ENCODE peak calls at places on chromosome 9, in seven cellular contexts. One of them, this sample, is unnamed.

GRCh38 chr9:24986331-24986730 is 440.6 kb upstream of the IZUMO3 start:
- DNase-seq in left lung: peak; percentile 5
- DNase-seq in psoas muscle: no peak
- DNase-seq in right lobe of liver: no peak
- DNase-seq in effector memory CD4-positive, alpha-beta T cell: no peak
- DNase-seq in neural progenitor cell: peak; percentile 15
- DNase-seq in CD8-positive, alpha-beta T cell: no peak
- DNase-seq in this sample: no peak

GRCh38 chr9:89387970-89388867 is 69.9 kb downstream of the SECISBP2 start:
- DNase-seq in left lung: peak; percentile 90
- DNase-seq in psoas muscle: peak; percentile 76
- DNase-seq in right lobe of liver: peak; percentile 79
- DNase-seq in effector memory CD4-positive, alpha-beta T cell: no peak
- DNase-seq in neural progenitor cell: no peak
- DNase-seq in CD8-positive, alpha-beta T cell: no peak
- DNase-seq in this sample: peak; percentile 91

GRCh38 chr9:3708751-3709150 is 182.9 kb upstream of the RFX3 start:
- DNase-seq in left lung: no peak
- DNase-seq in psoas muscle: no peak
- DNase-seq in right lobe of liver: no peak
- DNase-seq in effector memory CD4-positive, alpha-beta T cell: no peak
- DNase-seq in neural progenitor cell: no peak
- DNase-seq in CD8-positive, alpha-beta T cell: no peak
- DNase-seq in this sample: no peak

GRCh38 chr9:114611516-114612271 is 603 bp downstream of the TMEM268 start:
- DNase-seq in left lung: peak; percentile 88
- DNase-seq in psoas muscle: peak; percentile 71
- DNase-seq in right lobe of liver: peak; percentile 65
- DNase-seq in effector memory CD4-positive, alpha-beta T cell: no peak
- DNase-seq in neural progenitor cell: no peak
- DNase-seq in CD8-positive, alpha-beta T cell: peak; percentile 40
- DNase-seq in this sample: peak; percentile 89

GRCh38 chr9:14530301-14530700 is 162.9 kb downstream of the ZDHHC21 start:
- DNase-seq in left lung: no peak
- DNase-seq in psoas muscle: no peak
- DNase-seq in right lobe of liver: no peak
- DNase-seq in effector memory CD4-positive, alpha-beta T cell: no peak
- DNase-seq in neural progenitor cell: peak; percentile 9
- DNase-seq in CD8-positive, alpha-beta T cell: no peak
- DNase-seq in this sample: no peak

GRCh38 chr9:93129286-93129685 is 4.8 kb downstream of the NINJ1 start:
- DNase-seq in left lung: peak; percentile 83
- DNase-seq in psoas muscle: no peak
- DNase-seq in right lobe of liver: peak; percentile 55
- DNase-seq in effector memory CD4-positive, alpha-beta T cell: no peak
- DNase-seq in neural progenitor cell: no peak
- DNase-seq in CD8-positive, alpha-beta T cell: peak; percentile 13
- DNase-seq in this sample: peak; percentile 89

GRCh38 chr9:93020785-93021670 is 37.5 kb upstream of the SUSD3 start:
- DNase-seq in left lung: peak; percentile 37
- DNase-seq in psoas muscle: no peak
- DNase-seq in right lobe of liver: peak; percentile 22
- DNase-seq in effector memory CD4-positive, alpha-beta T cell: peak; percentile 10
- DNase-seq in neural progenitor cell: no peak
- DNase-seq in CD8-positive, alpha-beta T cell: peak; percentile 91
- DNase-seq in this sample: no peak

GRCh38 chr9:124659099-124659659 is 111.9 kb downstream of the NR6A1 start:
- DNase-seq in left lung: peak; percentile 86
- DNase-seq in psoas muscle: peak; percentile 82
- DNase-seq in right lobe of liver: peak; percentile 94
- DNase-seq in effector memory CD4-positive, alpha-beta T cell: no peak
- DNase-seq in neural progenitor cell: peak; percentile 91
- DNase-seq in CD8-positive, alpha-beta T cell: peak; percentile 39
- DNase-seq in this sample: peak; percentile 83

GRCh38 chr9:98050351-98050750 is 6.2 kb upstream of the NANS start:
- DNase-seq in left lung: no peak
- DNase-seq in psoas muscle: no peak
- DNase-seq in right lobe of liver: no peak
- DNase-seq in effector memory CD4-positive, alpha-beta T cell: no peak
- DNase-seq in neural progenitor cell: no peak
- DNase-seq in CD8-positive, alpha-beta T cell: no peak
- DNase-seq in this sample: no peak

GRCh38 chr9:33850677-33851076 is 33.7 kb downstream of the UBE2R2 start:
- DNase-seq in left lung: no peak
- DNase-seq in psoas muscle: no peak
- DNase-seq in right lobe of liver: no peak
- DNase-seq in effector memory CD4-positive, alpha-beta T cell: no peak
- DNase-seq in neural progenitor cell: no peak
- DNase-seq in CD8-positive, alpha-beta T cell: no peak
- DNase-seq in this sample: no peak

GRCh38 chr9:93996367-93996766 is 41.2 kb upstream of the BARX1 start:
- DNase-seq in left lung: no peak
- DNase-seq in psoas muscle: no peak
- DNase-seq in right lobe of liver: no peak
- DNase-seq in effector memory CD4-positive, alpha-beta T cell: no peak
- DNase-seq in neural progenitor cell: no peak
- DNase-seq in CD8-positive, alpha-beta T cell: no peak
- DNase-seq in this sample: no peak

GRCh38 chr9:126055386-126055785 is 271.2 kb upstream of the MVB12B start:
- DNase-seq in left lung: peak; percentile 53
- DNase-seq in psoas muscle: no peak
- DNase-seq in right lobe of liver: no peak
- DNase-seq in effector memory CD4-positive, alpha-beta T cell: no peak
- DNase-seq in neural progenitor cell: no peak
- DNase-seq in CD8-positive, alpha-beta T cell: no peak
- DNase-seq in this sample: peak; percentile 30

GRCh38 chr9:125513634-125514413 is 193.2 kb downstream of the MAPKAP1 start:
- DNase-seq in left lung: no peak
- DNase-seq in psoas muscle: no peak
- DNase-seq in right lobe of liver: peak; percentile 58
- DNase-seq in effector memory CD4-positive, alpha-beta T cell: no peak
- DNase-seq in neural progenitor cell: peak; percentile 28
- DNase-seq in CD8-positive, alpha-beta T cell: no peak
- DNase-seq in this sample: no peak

GRCh38 chr9:124594673-124595072 is 87.5 kb upstream of the NR5A1 start:
- DNase-seq in left lung: no peak
- DNase-seq in psoas muscle: no peak
- DNase-seq in right lobe of liver: no peak
- DNase-seq in effector memory CD4-positive, alpha-beta T cell: no peak
- DNase-seq in neural progenitor cell: peak; percentile 51
- DNase-seq in CD8-positive, alpha-beta T cell: no peak
- DNase-seq in this sample: no peak

GRCh38 chr9:22005083-22005699 is 3.9 kb downstream of the CDKN2B start:
- DNase-seq in left lung: no peak
- DNase-seq in psoas muscle: no peak
- DNase-seq in right lobe of liver: no peak
- DNase-seq in effector memory CD4-positive, alpha-beta T cell: no peak
- DNase-seq in neural progenitor cell: peak; percentile 72
- DNase-seq in CD8-positive, alpha-beta T cell: peak; percentile 23
- DNase-seq in this sample: no peak

GRCh38 chr9:137241490-137242328 is 622 bp downstream of the TUBB4B start:
- DNase-seq in left lung: peak; percentile 92
- DNase-seq in psoas muscle: peak; percentile 79
- DNase-seq in right lobe of liver: peak; percentile 71
- DNase-seq in effector memory CD4-positive, alpha-beta T cell: peak; percentile 66
- DNase-seq in neural progenitor cell: peak; percentile 67
- DNase-seq in CD8-positive, alpha-beta T cell: peak; percentile 68
- DNase-seq in this sample: peak; percentile 94

GRCh38 chr9:137242329-137243204 is 1.5 kb downstream of the TUBB4B start:
- DNase-seq in left lung: no peak
- DNase-seq in psoas muscle: no peak
- DNase-seq in right lobe of liver: no peak
- DNase-seq in effector memory CD4-positive, alpha-beta T cell: no peak
- DNase-seq in neural progenitor cell: no peak
- DNase-seq in CD8-positive, alpha-beta T cell: no peak
- DNase-seq in this sample: no peak

GRCh38 chr9:137243626-137244485 is 2.8 kb downstream of the TUBB4B start:
- DNase-seq in left lung: no peak
- DNase-seq in psoas muscle: no peak
- DNase-seq in right lobe of liver: no peak
- DNase-seq in effector memory CD4-positive, alpha-beta T cell: no peak
- DNase-seq in neural progenitor cell: no peak
- DNase-seq in CD8-positive, alpha-beta T cell: no peak
- DNase-seq in this sample: no peak

GRCh38 chr9:137240321-137240840 is 706 bp upstream of the TUBB4B start:
- DNase-seq in left lung: peak; percentile 92
- DNase-seq in psoas muscle: peak; percentile 80
- DNase-seq in right lobe of liver: peak; percentile 70
- DNase-seq in effector memory CD4-positive, alpha-beta T cell: peak; percentile 70
- DNase-seq in neural progenitor cell: peak; percentile 74
- DNase-seq in CD8-positive, alpha-beta T cell: peak; percentile 71
- DNase-seq in this sample: no peak

DNA sequence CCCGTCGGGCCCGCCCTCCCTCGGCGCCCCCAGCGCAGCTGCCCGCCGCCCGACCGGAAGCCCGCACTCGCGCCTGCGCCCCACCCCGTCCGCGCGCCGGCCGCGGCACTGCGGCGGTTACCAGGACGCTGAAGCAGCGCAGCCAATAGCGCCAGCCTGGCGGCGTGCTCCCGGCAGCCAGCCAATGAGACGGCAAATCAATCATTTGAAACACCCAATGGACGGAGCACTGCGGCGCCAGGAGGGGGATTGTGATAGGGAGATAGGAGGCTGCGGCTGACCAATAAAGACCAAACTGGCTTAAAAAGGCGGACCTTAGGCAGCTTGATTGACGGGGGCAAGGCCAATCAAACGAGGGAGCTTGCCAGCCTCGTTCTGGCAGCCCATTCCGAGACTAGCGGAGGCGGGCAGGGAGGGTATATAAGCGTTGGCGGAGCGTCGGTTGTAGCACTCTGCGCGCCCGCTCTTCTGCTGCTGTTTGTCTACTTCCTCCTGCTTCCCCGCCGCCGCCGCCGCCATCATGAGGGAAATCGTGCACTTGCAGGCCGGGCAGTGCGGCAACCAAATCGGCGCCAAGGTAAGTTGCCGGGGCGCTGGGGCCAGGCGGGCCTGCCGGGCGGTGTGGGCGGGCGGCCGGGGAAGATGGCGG is at the start of gene TUBB4B:
- DNase-seq in left lung: peak; percentile 98
- DNase-seq in psoas muscle: peak; percentile 100
- DNase-seq in right lobe of liver: peak; percentile 99
- DNase-seq in effector memory CD4-positive, alpha-beta T cell: peak; percentile 98
- DNase-seq in neural progenitor cell: peak; percentile 99
- DNase-seq in CD8-positive, alpha-beta T cell: peak; percentile 99
- DNase-seq in this sample: peak; percentile 99
- H3K27ac ChIP-seq in left lung: peak within 1 kb of the TSS; percentile 96
- H3K27ac ChIP-seq in psoas muscle: peak within 1 kb of the TSS; percentile 98
- H3K27ac ChIP-seq in right lobe of liver: peak within 1 kb of the TSS; percentile 83
- H3K27ac ChIP-seq in effector memory CD4-positive, alpha-beta T cell: peak within 1 kb of the TSS; percentile 81
- H3K27ac ChIP-seq in neural progenitor cell: peak within 1 kb of the TSS; percentile 86
- H3K27ac ChIP-seq in CD8-positive, alpha-beta T cell: peak within 1 kb of the TSS; percentile 73
- H3K27ac ChIP-seq in this sample: peak within 1 kb of the TSS; percentile 96

DNA sequence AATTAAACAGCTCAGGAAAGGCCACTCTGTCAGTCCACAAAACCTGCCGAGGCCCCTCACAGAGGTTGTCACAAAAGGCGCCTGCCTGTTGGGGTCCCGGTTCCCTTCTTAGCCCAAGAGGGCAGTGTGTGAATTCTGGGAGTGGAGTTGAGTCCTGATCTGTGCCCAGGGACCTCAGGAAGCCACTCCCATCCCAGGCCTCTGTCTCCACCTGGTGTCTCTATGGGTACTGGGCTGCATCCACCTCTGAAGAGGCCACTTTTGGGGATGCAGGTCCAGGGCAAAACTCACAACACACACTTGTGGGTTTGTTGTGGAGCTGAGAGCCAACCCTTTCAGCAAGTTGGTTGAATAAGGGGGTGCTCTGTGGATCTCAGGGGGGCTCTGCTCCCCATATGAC is 74.3 kb upstream of the STXBP1 start:
- DNase-seq in left lung: no peak
- DNase-seq in psoas muscle: no peak
- DNase-seq in right lobe of liver: no peak
- DNase-seq in effector memory CD4-positive, alpha-beta T cell: no peak
- DNase-seq in neural progenitor cell: peak; percentile 62
- DNase-seq in CD8-positive, alpha-beta T cell: peak; percentile 0
- DNase-seq in this sample: no peak
- H3K36me3 ChIP-seq in left lung: peaks cover 33% of the 10 kb centered on the region
- H3K36me3 ChIP-seq in psoas muscle: no peaks in the 10 kb centered on the region
- H3K36me3 ChIP-seq in right lobe of liver: no peaks in the 10 kb centered on the region
- H3K36me3 ChIP-seq in effector memory CD4-positive, alpha-beta T cell: no peaks in the 10 kb centered on the region
- H3K36me3 ChIP-seq in neural progenitor cell: no peaks in the 10 kb centered on the region
- H3K36me3 ChIP-seq in CD8-positive, alpha-beta T cell: no peaks in the 10 kb centered on the region
- H3K36me3 ChIP-seq in this sample: no peaks in the 10 kb centered on the region

GRCh38 chr9:130741831-130742449 is 48.4 kb downstream of the EXOSC2 start:
- DNase-seq in left lung: no peak
- DNase-seq in psoas muscle: no peak
- DNase-seq in right lobe of liver: no peak
- DNase-seq in effector memory CD4-positive, alpha-beta T cell: no peak
- DNase-seq in neural progenitor cell: no peak
- DNase-seq in CD8-positive, alpha-beta T cell: no peak
- DNase-seq in this sample: no peak

GRCh38 chr9:130738281-130738680 is 44.7 kb downstream of the EXOSC2 start:
- DNase-seq in left lung: no peak
- DNase-seq in psoas muscle: no peak
- DNase-seq in right lobe of liver: no peak
- DNase-seq in effector memory CD4-positive, alpha-beta T cell: no peak
- DNase-seq in neural progenitor cell: no peak
- DNase-seq in CD8-positive, alpha-beta T cell: no peak
- DNase-seq in this sample: no peak

GRCh38 chr9:130739081-130739480 is 45.5 kb downstream of the EXOSC2 start:
- DNase-seq in left lung: no peak
- DNase-seq in psoas muscle: no peak
- DNase-seq in right lobe of liver: no peak
- DNase-seq in effector memory CD4-positive, alpha-beta T cell: no peak
- DNase-seq in neural progenitor cell: no peak
- DNase-seq in CD8-positive, alpha-beta T cell: no peak
- DNase-seq in this sample: no peak

GRCh38 chr9:130741024-130741305 is 47.4 kb downstream of the EXOSC2 start:
- DNase-seq in left lung: no peak
- DNase-seq in psoas muscle: no peak
- DNase-seq in right lobe of liver: no peak
- DNase-seq in effector memory CD4-positive, alpha-beta T cell: no peak
- DNase-seq in neural progenitor cell: no peak
- DNase-seq in CD8-positive, alpha-beta T cell: no peak
- DNase-seq in this sample: no peak

GRCh38 chr9:130740218-130741023 is 46.8 kb downstream of the EXOSC2 start:
- DNase-seq in left lung: no peak
- DNase-seq in psoas muscle: no peak
- DNase-seq in right lobe of liver: no peak
- DNase-seq in effector memory CD4-positive, alpha-beta T cell: no peak
- DNase-seq in neural progenitor cell: no peak
- DNase-seq in CD8-positive, alpha-beta T cell: no peak
- DNase-seq in this sample: no peak
- H3K27ac ChIP-seq in left lung: no peak overlapping the region
- H3K27ac ChIP-seq in psoas muscle: no peak overlapping the region
- H3K27ac ChIP-seq in right lobe of liver: no peak overlapping the region
- H3K27ac ChIP-seq in effector memory CD4-positive, alpha-beta T cell: no peak overlapping the region
- H3K27ac ChIP-seq in neural progenitor cell: no peak overlapping the region
- H3K27ac ChIP-seq in CD8-positive, alpha-beta T cell: no peak overlapping the region
- H3K27ac ChIP-seq in this sample: no peak overlapping the region

DNA sequence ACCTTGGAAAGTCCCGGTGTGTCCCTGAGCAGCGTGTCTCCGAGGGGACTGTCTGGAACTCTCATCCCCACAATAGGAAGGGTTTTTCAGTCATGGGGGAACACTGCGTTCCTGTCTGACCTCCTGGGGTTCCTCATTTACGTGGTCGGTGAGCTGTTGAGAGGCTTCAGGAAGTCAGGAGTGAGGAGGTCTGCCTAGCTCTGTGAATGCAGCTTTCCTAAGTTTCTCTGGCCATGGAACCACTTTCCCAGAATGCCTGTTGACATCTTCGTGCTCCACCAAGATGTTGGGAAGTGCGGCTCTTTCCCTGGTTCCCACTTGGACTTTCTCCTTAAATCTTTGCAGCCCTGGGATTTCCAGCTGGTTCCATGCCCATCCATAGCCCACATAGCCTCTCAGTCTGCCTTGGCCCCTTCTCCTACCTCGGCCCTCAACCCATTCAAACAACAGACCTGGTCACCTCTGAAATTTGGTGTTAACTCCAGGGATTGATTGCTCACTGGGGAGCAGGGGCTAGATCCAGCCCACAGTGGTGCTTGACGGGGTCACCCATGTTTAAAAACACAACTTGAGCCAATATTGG is 27.2 kb downstream of the PSAT1 start:
- DNase-seq in left lung: no peak
- DNase-seq in psoas muscle: no peak
- DNase-seq in right lobe of liver: no peak
- DNase-seq in effector memory CD4-positive, alpha-beta T cell: no peak
- DNase-seq in neural progenitor cell: no peak
- DNase-seq in CD8-positive, alpha-beta T cell: no peak
- DNase-seq in this sample: no peak
- H3K36me3 ChIP-seq in left lung: peaks cover 8% of the 10 kb centered on the region
- H3K36me3 ChIP-seq in psoas muscle: no peaks in the 10 kb centered on the region
- H3K36me3 ChIP-seq in right lobe of liver: peaks cover 14% of the 10 kb centered on the region
- H3K36me3 ChIP-seq in effector memory CD4-positive, alpha-beta T cell: no peaks in the 10 kb centered on the region
- H3K36me3 ChIP-seq in neural progenitor cell: peaks cover 32% of the 10 kb centered on the region
- H3K36me3 ChIP-seq in CD8-positive, alpha-beta T cell: no peaks in the 10 kb centered on the region
- H3K36me3 ChIP-seq in this sample: no peaks in the 10 kb centered on the region

This sample was measured in spleen.